ENCODE peak calls at places on chromosome 10, in nine cellular contexts. K is brain microvascular endothelial cell, D is astrocyte of the hippocampus, E is HCT116, R is H1, X is bronchial epithelial cell, C is iris pigment epithelial cell, I is A549, H is type B pancreatic cell. Q is an unnamed sample.

GRCh38 chr10:7337431-7338171 is 73.2 kb downstream of the SFMBT2 start:
- DNase-seq in K (no peak), D (no peak), E (no peak), R (no peak), X (no peak), C (no peak), I (no peak), H (no peak), Q (no peak)

GRCh38 chr10:132418520-132419416 is 21.8 kb downstream of the PWWP2B start:
- DNase-seq in K (no peak), D (peak; percentile 11), E (peak; percentile 49), R (no peak), X (peak; percentile 32), C (no peak), I (peak; percentile 68), H (no peak), Q (peak; percentile 7)

GRCh38 chr10:90484518-90484917 is 373.3 kb downstream of the HTR7 start:
- DNase-seq in K (peak; percentile 7), D (no peak), E (no peak), R (no peak), X (peak; percentile 99), C (no peak), I (no peak), H (no peak), Q (peak; percentile 32)

GRCh38 chr10:22579826-22580225 is 134.6 kb downstream of the PIP4K2A start:
- DNase-seq in K (no peak), D (no peak), E (no peak), R (no peak), X (no peak), C (no peak), I (no peak), H (no peak), Q (no peak)

GRCh38 chr10:14200645-14201534 is 129.8 kb downstream of the FRMD4A start:
- DNase-seq in K (no peak), D (peak; percentile 23), E (no peak), R (no peak), X (no peak), C (no peak), I (no peak), H (no peak), Q (no peak)

GRCh38 chr10:95741807-95742528 is 14.0 kb upstream of the ENTPD1 start:
- DNase-seq in K (peak; percentile 85), D (peak; percentile 37), E (no peak), R (no peak), X (peak; percentile 44), C (peak; percentile 67), I (no peak), H (no peak), Q (peak; percentile 77)

GRCh38 chr10:6491841-6492609 is 88.1 kb downstream of the PRKCQ start:
- DNase-seq in K (no peak), D (no peak), E (no peak), R (no peak), X (peak; percentile 95), C (no peak), I (no peak), H (no peak), Q (no peak)

GRCh38 chr10:49512121-49512809 is 26.7 kb downstream of the ERCC6 start:
- DNase-seq in K (no peak), D (peak; percentile 51), E (peak; percentile 16), R (no peak), X (peak; percentile 25), C (peak; percentile 32), I (peak; percentile 7), H (no peak), Q (peak; percentile 46)

GRCh38 chr10:97278491-97278989 is 13.9 kb downstream of the ARHGAP19 start:
- DNase-seq in K (peak; percentile 46), D (peak; percentile 61), E (peak; percentile 33), R (no peak), X (peak; percentile 74), C (peak; percentile 91), I (peak; percentile 69), H (no peak), Q (peak; percentile 97)

GRCh38 chr10:24331457-24331856 is 122.5 kb downstream of the KIAA1217 start:
- DNase-seq in K (peak; percentile 40), D (peak; percentile 83), E (no peak), R (no peak), X (peak; percentile 79), C (peak; percentile 94), I (no peak), H (no peak), Q (peak; percentile 72)

GRCh38 chr10:6313107-6313895 is 110.6 kb downstream of the PFKFB3 start:
- DNase-seq in K (no peak), D (peak; percentile 47), E (no peak), R (no peak), X (no peak), C (no peak), I (no peak), H (no peak), Q (no peak)

GRCh38 chr10:71790749-71791440 is 17.6 kb upstream of the VSIR start:
- DNase-seq in K (no peak), D (no peak), E (no peak), R (no peak), X (no peak), C (no peak), I (no peak), H (no peak), Q (no peak)

GRCh38 chr10:5575482-5576153 is 50.9 kb downstream of the CALML3 start:
- DNase-seq in K (no peak), D (peak; percentile 62), E (no peak), R (no peak), X (no peak), C (peak; percentile 62), I (no peak), H (no peak), Q (peak; percentile 72)

GRCh38 chr10:122044045-122044661 is 55.2 kb downstream of the TACC2 start:
- DNase-seq in K (no peak), D (no peak), E (no peak), R (no peak), X (no peak), C (peak; percentile 23), I (no peak), H (no peak), Q (peak; percentile 8)

GRCh38 chr10:97333351-97333600 is 1.3 kb downstream of the FRAT2 start:
- DNase-seq in K (no peak), D (peak; percentile 57), E (no peak), R (no peak), X (no peak), C (no peak), I (no peak), H (no peak), Q (peak; percentile 47)

GRCh38 chr10:62527019-62527827 is 153.1 kb downstream of the ZNF365 start:
- DNase-seq in K (no peak), D (no peak), E (no peak), R (no peak), X (no peak), C (no peak), I (no peak), H (no peak), Q (no peak)

GRCh38 chr10:122974034-122974433 is 6.2 kb upstream of the PSTK start:
- DNase-seq in K (no peak), D (peak; percentile 13), E (no peak), R (no peak), X (no peak), C (peak; percentile 5), I (no peak), H (no peak), Q (no peak)

GRCh38 chr10:124916098-124916584 is 25.8 kb upstream of the ZRANB1 start:
- DNase-seq in K (no peak), D (no peak), E (no peak), R (no peak), X (no peak), C (peak; percentile 27), I (peak; percentile 28), H (peak; percentile 11), Q (peak; percentile 42)

GRCh38 chr10:121527690-121528089 is 70.6 kb downstream of the FGFR2 start:
- DNase-seq in K (peak; percentile 59), D (peak; percentile 96), E (no peak), R (no peak), X (peak; percentile 78), C (peak; percentile 61), I (no peak), H (no peak), Q (no peak)

GRCh38 chr10:114174462-114175190 is 623 bp upstream of the CCDC186 start:
- DNase-seq in K (peak; percentile 24), D (no peak), E (no peak), R (no peak), X (peak; percentile 80), C (peak; percentile 81), I (peak; percentile 28), H (no peak), Q (peak; percentile 31)

GRCh38 chr10:110317866-110318850 is 13.4 kb upstream of the SMNDC1 start:
- DNase-seq in K (no peak), D (no peak), E (no peak), R (no peak), X (no peak), C (no peak), I (no peak), H (no peak), Q (no peak)

GRCh38 chr10:12419279-12419847 is 70.0 kb downstream of the CAMK1D start:
- DNase-seq in K (peak; percentile 98), D (peak; percentile 97), E (peak; percentile 79), R (no peak), X (peak; percentile 97), C (peak; percentile 91), I (no peak), H (no peak), Q (peak; percentile 100)

GRCh38 chr10:77201135-77202111 is 436.2 kb downstream of the KCNMA1 start:
- DNase-seq in K (no peak), D (no peak), E (no peak), R (no peak), X (no peak), C (no peak), I (no peak), H (no peak), Q (peak; percentile 42)

GRCh38 chr10:110865184-110865803 is 6.4 kb upstream of the PDCD4 start:
- DNase-seq in K (no peak), D (peak; percentile 65), E (no peak), R (no peak), X (peak; percentile 74), C (peak; percentile 71), I (no peak), H (no peak), Q (peak; percentile 82)

GRCh38 chr10:35690534-35690933 is 48.4 kb upstream of the FZD8 start:
- DNase-seq in K (no peak), D (no peak), E (no peak), R (no peak), X (peak; percentile 3), C (no peak), I (no peak), H (no peak), Q (no peak)

GRCh38 chr10:74923556-74923955 is 97.2 kb downstream of the KAT6B start:
- DNase-seq in K (no peak), D (peak; percentile 28), E (no peak), R (no peak), X (no peak), C (no peak), I (no peak), H (no peak), Q (no peak)

GRCh38 chr10:7370511-7370910 is 40.3 kb downstream of the SFMBT2 start:
- DNase-seq in K (no peak), D (no peak), E (no peak), R (no peak), X (no peak), C (no peak), I (no peak), H (no peak), Q (no peak)

GRCh38 chr10:44988957-44989620 is 10.5 kb upstream of the DEPP1 start:
- DNase-seq in K (no peak), D (no peak), E (no peak), R (no peak), X (no peak), C (no peak), I (no peak), H (no peak), Q (no peak)

GRCh38 chr10:95531041-95531809 is 29.9 kb downstream of the SORBS1 start:
- DNase-seq in K (no peak), D (no peak), E (no peak), R (no peak), X (no peak), C (no peak), I (no peak), H (no peak), Q (no peak)

GRCh38 chr10:89032141-89032814 is 41.7 kb downstream of the FAS start:
- DNase-seq in K (peak; percentile 65), D (peak; percentile 80), E (peak; percentile 33), R (peak; percentile 13), X (peak; percentile 98), C (peak; percentile 90), I (peak; percentile 31), H (no peak), Q (peak; percentile 80)

GRCh38 chr10:3588816-3589215 is 196.2 kb downstream of the KLF6 start:
- DNase-seq in K (no peak), D (no peak), E (no peak), R (no peak), X (no peak), C (peak; percentile 36), I (no peak), H (no peak), Q (no peak)